ENCODE peak calls at places on chromosomes 11 and 22, in ten cellular contexts. U is GM12865; I is amniotic epithelial cell; W is neuronal stem cell; G is GM12891; F is effector memory CD4-positive, alpha-beta T cell; J is renal cortical epithelial cell; H is stimulated activated CD4-positive, alpha-beta T cell treated with anti-CD3 and anti-CD28 coated beads, Interleukin-1b, Interleukin-23, amount 100 ng/mL, for 24 hours; D is mesothelial cell of epicardium; C is NCI-H1105 treated with DMSO at 0.1 percent for 48 hours. X is an unnamed sample.
A peak's percentile ranks its signal among the peaks of the same experiment; 100 is the strongest.

GRCh38 chr11:60899021-60899936 is 7.1 kb downstream of the PRPF19 start:
- DNase-seq in U (peak; percentile 54), I (peak; percentile 65), W (peak; percentile 59), G (no peak), F (no peak), J (peak; percentile 62), H (no peak), D (no peak), C (peak; percentile 38), X (no peak)

GRCh38 chr11:7079545-7080135 is 9.2 kb upstream of the RBMXL2 start:
- DNase-seq in U (no peak), I (no peak), W (no peak), G (no peak), F (no peak), J (no peak), H (no peak), D (no peak), C (no peak), X (no peak)

GRCh38 chr11:2674681-2675131 is 25.1 kb downstream of the KCNQ1OT1 start:
- DNase-seq in U (no peak), I (no peak), W (no peak), G (no peak), F (no peak), J (no peak), H (no peak), D (peak; percentile 32), C (no peak), X (no peak)

GRCh38 chr11:117143390-117143789 is 697 bp upstream of the PAFAH1B2 start:
- DNase-seq in U (peak; percentile 24), I (peak; percentile 59), W (peak; percentile 15), G (no peak), F (no peak), J (peak; percentile 50), H (no peak), D (no peak), C (peak; percentile 71), X (no peak)

GRCh38 chr22:22748756-22749155 is 104.3 kb downstream of the GGTLC2 start:
- DNase-seq in U (no peak), I (no peak), W (no peak), G (no peak), F (no peak), J (no peak), H (no peak), D (no peak), C (no peak), X (no peak)

GRCh38 chr11:72720806-72721205 is 31.4 kb downstream of the ARAP1 start:
- DNase-seq in U (no peak), I (no peak), W (no peak), G (no peak), F (no peak), J (no peak), H (no peak), D (no peak), C (no peak), X (no peak)

GRCh38 chr22:22745225-22746060 is 101.0 kb downstream of the GGTLC2 start:
- DNase-seq in U (peak; percentile 57), I (peak; percentile 15), W (peak; percentile 15), G (no peak), F (peak; percentile 23), J (peak; percentile 32), H (no peak), D (no peak), C (no peak), X (peak; percentile 12)

GRCh38 chr11:64204464-64204989 is 2.0 kb upstream of the FERMT3 start:
- DNase-seq in U (peak; percentile 87), I (peak; percentile 94), W (peak; percentile 48), G (peak; percentile 73), F (peak; percentile 71), J (peak; percentile 85), H (no peak), D (peak; percentile 59), C (peak; percentile 85), X (no peak)

GRCh38 chr11:118437046-118437735 is 899 bp downstream of the KMT2A start:
- DNase-seq in U (peak; percentile 38), I (peak; percentile 47), W (peak; percentile 54), G (peak; percentile 10), F (peak; percentile 35), J (no peak), H (no peak), D (peak; percentile 51), C (peak; percentile 58), X (peak; percentile 39)

GRCh38 chr11:83222499-83222898 is 29.0 kb downstream of the ANKRD42 start:
- DNase-seq in U (no peak), I (no peak), W (no peak), G (no peak), F (no peak), J (peak; percentile 27), H (no peak), D (no peak), C (no peak), X (no peak)

GRCh38 chr11:72039108-72039850 is 40.6 kb downstream of the IL18BP start:
- DNase-seq in U (no peak), I (no peak), W (no peak), G (no peak), F (no peak), J (no peak), H (no peak), D (no peak), C (no peak), X (no peak)

GRCh38 chr11:79971255-79971654 is 530.4 kb upstream of the TENM4 start:
- DNase-seq in U (no peak), I (no peak), W (no peak), G (no peak), F (no peak), J (peak; percentile 37), H (no peak), D (no peak), C (no peak), X (no peak)

GRCh38 chr22:48065852-48066251 is 1303.4 kb downstream of the TBC1D22A start:
- DNase-seq in U (no peak), I (no peak), W (no peak), G (no peak), F (no peak), J (no peak), H (no peak), D (no peak), C (no peak), X (no peak)

GRCh38 chr11:80379620-80380278 is 938.9 kb upstream of the TENM4 start:
- DNase-seq in U (no peak), I (no peak), W (no peak), G (no peak), F (no peak), J (no peak), H (no peak), D (no peak), C (no peak), X (no peak)

GRCh38 chr22:26038365-26038764 is 130.9 kb upstream of the SEZ6L start:
- DNase-seq in U (no peak), I (no peak), W (no peak), G (no peak), F (no peak), J (no peak), H (no peak), D (no peak), C (no peak), X (no peak)

GRCh38 chr11:111540114-111540920 is at the start of gene LAYN:
- DNase-seq in U (no peak), I (no peak), W (peak; percentile 33), G (peak; percentile 50), F (no peak), J (no peak), H (no peak), D (peak; percentile 55), C (peak; percentile 49), X (no peak)

GRCh38 chr11:68231598-68231997 is 18.5 kb upstream of the KMT5B start:
- DNase-seq in U (no peak), I (no peak), W (no peak), G (no peak), F (no peak), J (no peak), H (no peak), D (no peak), C (no peak), X (no peak)

GRCh38 chr11:61725632-61726280 is 26.7 kb upstream of the MYRF start:
- DNase-seq in U (no peak), I (peak; percentile 52), W (no peak), G (no peak), F (no peak), J (peak; percentile 58), H (no peak), D (no peak), C (no peak), X (no peak)

GRCh38 chr22:17258015-17258827 is 39.0 kb upstream of the ADA2 start:
- DNase-seq in U (peak; percentile 99), I (no peak), W (peak; percentile 75), G (peak; percentile 67), F (no peak), J (peak; percentile 77), H (no peak), D (peak; percentile 48), C (peak; percentile 93), X (peak; percentile 86)

GRCh38 chr11:74057251-74058151 is 48.6 kb upstream of the UCP3 start:
- DNase-seq in U (no peak), I (peak; percentile 83), W (no peak), G (no peak), F (no peak), J (peak; percentile 24), H (no peak), D (no peak), C (no peak), X (no peak)

GRCh38 chr22:40634119-40634903 is 2.2 kb downstream of the MRTFA start:
- DNase-seq in U (no peak), I (no peak), W (no peak), G (no peak), F (no peak), J (no peak), H (no peak), D (no peak), C (no peak), X (no peak)